ENCODE peak calls at places on chromosomes 11 and 22, in five cellular contexts. M is prostate gland, T is esophagus muscularis mucosa, V is SK-N-SH, I is sigmoid colon. A is an unnamed sample.
A peak's percentile ranks its signal among the peaks of the same experiment; 100 is the strongest.

GRCh38 chr22:17969732-17970131 is 54.6 kb downstream of the MICAL3 start:
- DNase-seq in M (no peak), T (no peak), V (no peak), I (no peak), A (no peak)

GRCh38 chr22:48894804-48895250 is 932.8 kb downstream of the BRD1 start:
- DNase-seq in M (no peak), T (peak; percentile 60), V (no peak), I (no peak), A (no peak)

GRCh38 chr22:30024231-30024630 is 56.0 kb upstream of the HORMAD2 start:
- DNase-seq in M (no peak), T (no peak), V (no peak), I (no peak), A (no peak)

GRCh38 chr22:20438678-20439492 is 1.3 kb upstream of the SCARF2 start:
- DNase-seq in M (no peak), T (no peak), V (peak; percentile 76), I (peak; percentile 67), A (no peak)

GRCh38 chr11:5550440-5551095 is 2.2 kb upstream of the OR52H1 start:
- DNase-seq in M (no peak), T (no peak), V (no peak), I (no peak), A (no peak)

GRCh38 chr11:109735139-109735538 is 313.1 kb downstream of the C11orf87 start:
- DNase-seq in M (no peak), T (no peak), V (no peak), I (no peak), A (no peak)

GRCh38 chr11:43543313-43543712 is 137.2 kb upstream of the HSD17B12 start:
- DNase-seq in M (no peak), T (no peak), V (no peak), I (no peak), A (no peak)

GRCh38 chr11:66317322-66317765 is 500 bp upstream of the CD248 start:
- DNase-seq in M (no peak), T (no peak), V (peak; percentile 80), I (peak; percentile 85), A (no peak)

GRCh38 chr11:111665779-111666178 is 63.5 kb downstream of the SIK2 start:
- DNase-seq in M (no peak), T (no peak), V (no peak), I (no peak), A (no peak)

GRCh38 chr11:18309691-18310090 is 12.2 kb downstream of the HPS5 start:
- DNase-seq in M (no peak), T (no peak), V (no peak), I (no peak), A (no peak)

GRCh38 chr22:37643225-37643847 is 3.9 kb downstream of the SH3BP1 start:
- DNase-seq in M (peak; percentile 74), T (peak; percentile 95), V (peak; percentile 91), I (peak; percentile 92), A (peak; percentile 89)

DNA sequence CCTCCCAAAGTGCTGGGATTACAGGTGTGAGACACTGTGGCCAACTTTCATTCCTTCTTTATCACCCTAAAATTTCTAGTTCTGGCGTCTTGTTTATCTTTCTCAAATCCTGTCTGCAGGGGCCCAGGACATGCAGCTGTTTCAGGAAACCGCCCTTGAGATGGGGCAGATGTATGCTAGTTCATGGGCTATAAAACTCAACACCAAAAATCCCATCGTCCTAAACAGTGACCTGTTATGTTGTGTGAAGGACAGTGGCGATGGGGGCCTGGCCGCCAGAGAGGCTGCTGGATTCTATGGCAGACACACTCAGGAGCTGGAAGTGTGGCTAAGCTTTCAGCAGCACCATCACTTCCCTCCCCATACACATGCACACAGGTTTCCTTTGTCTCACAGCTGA is 36.6 kb downstream of the MARK2 start:
- DNase-seq in M (no peak), T (no peak), V (no peak), I (no peak), A (no peak)
- H3K36me3 ChIP-seq in M (no peaks in the 10 kb centered on the region), T (no peaks in the 10 kb centered on the region), V (no peaks in the 10 kb centered on the region), I (no peaks in the 10 kb centered on the region), A (no peaks in the 10 kb centered on the region)

GRCh38 chr22:47382164-47382890 is 619.9 kb downstream of the TBC1D22A start:
- DNase-seq in M (no peak), T (no peak), V (no peak), I (peak; percentile 45), A (peak; percentile 12)

GRCh38 chr22:47377926-47378560 is 615.6 kb downstream of the TBC1D22A start:
- DNase-seq in M (no peak), T (no peak), V (no peak), I (peak; percentile 36), A (peak; percentile 31)

GRCh38 chr22:47379037-47379436 is 616.6 kb downstream of the TBC1D22A start:
- DNase-seq in M (no peak), T (no peak), V (no peak), I (no peak), A (no peak)

GRCh38 chr22:47381240-47381639 is 618.8 kb downstream of the TBC1D22A start:
- DNase-seq in M (no peak), T (no peak), V (no peak), I (peak; percentile 29), A (peak; percentile 37)

GRCh38 chr22:47380692-47381091 is 618.2 kb downstream of the TBC1D22A start:
- DNase-seq in M (no peak), T (no peak), V (no peak), I (peak; percentile 13), A (no peak)
- H3K9me3 ChIP-seq in M (no peaks in the 10 kb centered on the region), T (no peaks in the 10 kb centered on the region), V (no peaks in the 10 kb centered on the region), I (no peaks in the 10 kb centered on the region), A (no peaks in the 10 kb centered on the region)

GRCh38 chr11:129455756-129456436 is 80.2 kb downstream of the BARX2 start:
- DNase-seq in M (no peak), T (no peak), V (no peak), I (no peak), A (no peak)
- TF ChIP-seq POLR2AphosphoS5 in M (no peak), T (no peak), V (no peak), I (no peak), A (no peak)

GRCh38 chr11:132878111-132878510 is 654.2 kb downstream of the OPCML start:
- DNase-seq in M (no peak), T (no peak), V (no peak), I (no peak), A (no peak)

GRCh38 chr11:132872223-132872622 is 660.1 kb downstream of the OPCML start:
- DNase-seq in M (no peak), T (no peak), V (no peak), I (no peak), A (no peak)

GRCh38 chr11:132874638-132875037 is 657.7 kb downstream of the OPCML start:
- DNase-seq in M (no peak), T (no peak), V (no peak), I (no peak), A (no peak)

DNA sequence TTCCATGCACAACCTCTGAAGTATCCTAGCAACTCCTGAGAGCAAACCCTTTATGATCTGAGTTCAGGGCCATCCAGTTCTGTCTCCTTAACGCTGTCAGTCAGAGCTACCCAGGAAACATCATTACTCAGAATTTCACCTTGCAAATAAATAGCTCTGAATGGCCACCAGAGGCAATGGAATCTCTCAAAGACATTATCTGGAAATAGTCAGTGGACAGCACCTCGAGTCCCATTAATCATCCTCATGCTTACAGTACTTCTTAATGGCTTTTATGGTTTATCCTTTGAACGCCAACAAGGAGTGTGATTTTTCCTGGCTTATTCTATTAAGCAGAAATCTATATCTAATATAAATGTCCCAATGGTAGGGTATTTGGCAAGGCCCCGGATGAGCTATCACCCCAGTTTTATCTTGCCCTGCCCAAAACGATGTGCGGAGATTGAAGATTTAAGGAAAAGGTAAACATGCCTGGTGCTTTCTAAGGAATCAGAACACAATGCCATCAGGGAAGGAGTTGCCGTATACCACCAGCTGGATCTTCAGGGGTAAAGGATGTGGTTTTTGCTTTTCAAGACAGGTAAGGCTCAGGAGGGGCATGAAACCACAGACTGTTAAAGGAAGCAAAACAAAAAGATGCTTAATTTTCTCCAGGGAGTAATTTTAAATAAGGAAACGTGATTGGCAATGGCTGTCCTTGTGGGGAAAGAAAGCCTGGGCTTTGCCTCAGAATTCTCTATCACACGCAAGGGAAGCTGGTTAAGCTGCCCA is 655.8 kb downstream of the OPCML start:
- DNase-seq in M (no peak), T (no peak), V (no peak), I (no peak), A (no peak)
- H3K36me3 ChIP-seq in M (no peaks in the 10 kb centered on the region), T (no peaks in the 10 kb centered on the region), V (no peaks in the 10 kb centered on the region), I (no peaks in the 10 kb centered on the region), A (no peaks in the 10 kb centered on the region)

GRCh38 chr22:33227791-33228190 is 169.6 kb upstream of the SYN3 start:
- DNase-seq in M (no peak), T (no peak), V (no peak), I (no peak), A (no peak)
- H3K9me3 ChIP-seq in M (no peaks in the 10 kb centered on the region), T (peaks cover 28% of the 10 kb centered on the region), V (peaks cover 4% of the 10 kb centered on the region), I (peaks cover 13% of the 10 kb centered on the region), A (peaks cover 13% of the 10 kb centered on the region)